ENCODE peak calls at places on chromosomes 5 and 9, in seven cellular contexts. W is stimulated activated CD4-positive, alpha-beta T cell treated with anti-CD3 and anti-CD28 coated beads, Interleukin-2, amount 100 ng/mL, for 48 hours; U is prostate gland; N is T-cell; P is SJSA1; Y is GOT3; B is CD8-positive, alpha-beta memory T cell. R is an unnamed sample.

GRCh38 chr9:93302586-93303257 is 118.8 kb downstream of the WNK2 start:
- DNase-seq in W (peak), U (peak), N (peak), P (peak), Y (no peak), B (peak), R (peak)

GRCh38 chr5:142115937-142116614 is 7.5 kb downstream of the NDFIP1 start:
- DNase-seq in W (no peak), U (no peak), N (no peak), P (no peak), Y (no peak), B (no peak), R (no peak)

GRCh38 chr5:165296401-165297130 is 1791.1 kb downstream of the MAT2B start:
- DNase-seq in W (no peak), U (no peak), N (no peak), P (no peak), Y (no peak), B (no peak), R (no peak)

GRCh38 chr5:61625682-61626620 is 293.9 kb downstream of the ZSWIM6 start:
- DNase-seq in W (peak), U (peak), N (peak), P (no peak), Y (no peak), B (peak), R (no peak)

GRCh38 chr5:151060742-151061141 is 20.1 kb downstream of the TNIP1 start:
- DNase-seq in W (no peak), U (no peak), N (no peak), P (no peak), Y (no peak), B (no peak), R (no peak)

GRCh38 chr9:88937248-88937647 is 54.0 kb upstream of the S1PR3 start:
- DNase-seq in W (no peak), U (no peak), N (no peak), P (no peak), Y (no peak), B (no peak), R (no peak)

GRCh38 chr9:4553951-4554381 is 63.7 kb downstream of the SLC1A1 start:
- DNase-seq in W (no peak), U (no peak), N (no peak), P (peak), Y (no peak), B (no peak), R (no peak)

GRCh38 chr9:125428060-125428481 is 166.4 kb downstream of the GAPVD1 start:
- DNase-seq in W (peak), U (no peak), N (no peak), P (no peak), Y (no peak), B (no peak), R (no peak)

GRCh38 chr5:93058309-93058708 is 522.7 kb downstream of the NR2F1-AS1 start:
- DNase-seq in W (no peak), U (no peak), N (no peak), P (no peak), Y (no peak), B (no peak), R (peak)

GRCh38 chr9:25716220-25716872 is 38.1 kb upstream of the TUSC1 start:
- DNase-seq in W (no peak), U (peak), N (no peak), P (no peak), Y (no peak), B (no peak), R (peak)

GRCh38 chr5:133393776-133394476 is 218.4 kb downstream of the FSTL4 start:
- DNase-seq in W (no peak), U (no peak), N (no peak), P (no peak), Y (no peak), B (no peak), R (no peak)

GRCh38 chr9:80605129-80605528 is 1033.4 kb downstream of the TLE4 start:
- DNase-seq in W (no peak), U (no peak), N (no peak), P (peak), Y (no peak), B (no peak), R (peak)

GRCh38 chr5:172361566-172362238 is 78.1 kb upstream of the UBTD2 start:
- DNase-seq in W (peak), U (no peak), N (no peak), P (no peak), Y (peak), B (no peak), R (no peak)

GRCh38 chr9:80410106-80410505 is 838.3 kb downstream of the TLE4 start:
- DNase-seq in W (no peak), U (no peak), N (no peak), P (no peak), Y (no peak), B (no peak), R (no peak)

GRCh38 chr5:67315082-67315801 is 118.6 kb upstream of the CD180 start:
- DNase-seq in W (no peak), U (no peak), N (no peak), P (peak), Y (peak), B (no peak), R (no peak)

GRCh38 chr9:34957492-34958410 is at the start of gene PHF24:
- DNase-seq in W (no peak), U (no peak), N (peak), P (no peak), Y (no peak), B (peak), R (no peak)

GRCh38 chr9:116700882-116701836 is 14.1 kb downstream of the TRIM32 start:
- DNase-seq in W (no peak), U (no peak), N (no peak), P (no peak), Y (no peak), B (no peak), R (no peak)

GRCh38 chr9:121440265-121440664 is 59.4 kb downstream of the GGTA1 start:
- DNase-seq in W (no peak), U (no peak), N (no peak), P (no peak), Y (no peak), B (no peak), R (no peak)

GRCh38 chr5:153641183-153641688 is 150.8 kb downstream of the GRIA1 start:
- DNase-seq in W (no peak), U (no peak), N (no peak), P (no peak), Y (no peak), B (no peak), R (no peak)

GRCh38 chr9:122393284-122393983 is 22.6 kb downstream of the PTGS1 start:
- DNase-seq in W (no peak), U (no peak), N (no peak), P (no peak), Y (no peak), B (no peak), R (no peak)

GRCh38 chr9:136023401-136024225 is 62.4 kb upstream of the UBAC1 start:
- DNase-seq in W (no peak), U (no peak), N (no peak), P (no peak), Y (no peak), B (no peak), R (no peak)

R was measured in LNCaP clone FGC.